ENCODE peak calls at places on chromosomes 16 and 17, in nine cellular contexts. R is esophagus squamous epithelium, J is cardiac fibroblast, V is HFF-Myc, L is endodermal cell, I is left ventricle myocardium inferior, D is neuronal stem cell, X is astrocyte of the spinal cord, F is foreskin fibroblast. T is an unnamed sample.

GRCh38 chr16:4593069-4593468 is 21.6 kb downstream of the UBALD1 start:
- DNase-seq in V (no peak), X (peak), R (no peak), I (no peak), F (no peak), L (peak), D (no peak), J (no peak), T (no peak)

GRCh38 chr17:4583796-4584124 is 569 bp upstream of the SMTNL2 start:
- DNase-seq in J (peak), R (no peak), V (no peak), I (no peak), L (peak), X (no peak), F (peak), D (no peak), T (no peak)

GRCh38 chr17:80793851-80794267 is 197.8 kb upstream of the CHMP6 start:
- DNase-seq in X (no peak), I (no peak), J (peak), D (no peak), F (peak), L (no peak), V (no peak), R (no peak), T (peak)

GRCh38 chr16:49695782-49696413 is 160.0 kb downstream of the ZNF423 start:
- DNase-seq in L (no peak), F (no peak), X (no peak), V (no peak), D (no peak), R (no peak), J (no peak), I (no peak), T (no peak)

GRCh38 chr17:80720624-80721577 is 176.3 kb downstream of the RPTOR start:
- DNase-seq in I (no peak), X (peak), L (no peak), J (peak), D (no peak), F (no peak), R (no peak), V (no peak), T (peak)

GRCh38 chr17:81044764-81045589 is 10.0 kb downstream of the BAIAP2 start:
- DNase-seq in D (no peak), J (peak), V (peak), X (peak), I (peak), F (peak), R (no peak), L (no peak), T (peak)

GRCh38 chr17:68460715-68461114 is 3.4 kb upstream of the WIPI1 start:
- DNase-seq in V (no peak), L (no peak), R (no peak), X (no peak), F (no peak), D (no peak), I (no peak), J (no peak), T (no peak)

GRCh38 chr17:1577186-1577585 is 14.6 kb upstream of the PITPNA start:
- DNase-seq in I (peak), J (peak), R (no peak), L (peak), V (peak), F (peak), X (peak), D (no peak), T (peak)

DNA sequence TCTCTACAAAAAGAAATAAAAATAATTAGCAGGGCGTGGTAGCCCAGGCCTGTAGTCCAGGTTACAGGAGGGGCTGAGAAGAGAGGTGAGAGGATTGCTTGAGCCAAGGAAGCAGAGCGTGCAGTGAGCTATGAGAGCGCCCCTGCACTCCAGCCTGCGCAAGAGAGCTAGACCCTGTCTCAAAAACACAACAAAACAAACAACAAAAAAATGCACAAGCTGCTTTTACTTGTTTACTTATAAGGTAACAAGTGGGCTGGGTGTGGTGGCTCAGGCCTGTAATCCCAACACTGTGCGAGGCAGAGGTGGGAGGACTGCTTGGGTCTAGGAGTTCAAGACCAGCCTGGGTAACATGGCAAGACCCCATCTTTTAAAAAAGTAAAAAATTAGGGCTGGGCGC is 1.7 kb downstream of the CYTH1 start:
- DNase-seq in J (no peak), I (no peak), F (no peak), L (no peak), X (no peak), V (no peak), D (no peak), R (no peak), T (no peak)
- H3K4me3 ChIP-seq in J (no peak), I (peak), F (peak), L (no peak), X (no peak), V (peak), D (no peak), R (peak), T (no peak)

GRCh38 chr17:77572065-77572601 is 386.4 kb upstream of the TNRC6C start:
- DNase-seq in R (no peak), D (no peak), I (no peak), F (no peak), L (peak), X (no peak), V (no peak), J (no peak), T (no peak)

GRCh38 chr17:77571141-77571540 is 387.4 kb upstream of the TNRC6C start:
- DNase-seq in I (no peak), L (peak), F (no peak), V (no peak), R (no peak), J (no peak), D (peak), X (no peak), T (no peak)

GRCh38 chr17:77570565-77570898 is 388.0 kb upstream of the TNRC6C start:
- DNase-seq in D (no peak), I (no peak), F (no peak), J (no peak), X (no peak), L (peak), V (no peak), R (no peak), T (no peak)

GRCh38 chr17:77572851-77573250 is 385.7 kb upstream of the TNRC6C start:
- DNase-seq in X (no peak), R (no peak), I (no peak), V (no peak), L (peak), J (no peak), F (no peak), D (no peak), T (no peak)

DNA sequence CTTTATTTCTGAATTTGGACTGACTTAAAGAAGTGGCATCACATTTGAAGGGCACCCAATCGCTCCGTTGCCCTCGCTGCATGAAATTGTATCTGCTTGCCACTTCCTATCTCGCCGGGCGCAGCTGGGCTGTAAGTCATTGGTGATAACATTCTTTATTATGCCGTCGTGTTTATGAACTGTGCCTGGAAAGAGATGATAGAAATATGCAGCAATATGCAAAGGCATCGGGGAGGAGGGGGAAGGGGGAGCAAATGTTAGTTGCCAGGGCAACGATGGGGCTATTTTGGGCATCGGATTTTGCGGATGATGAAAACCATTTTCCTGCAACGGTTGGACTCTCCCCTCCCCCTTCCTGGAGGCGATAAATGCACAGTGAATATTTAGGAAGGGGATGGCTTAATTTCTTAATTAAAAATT is 386.9 kb upstream of the TNRC6C start:
- DNase-seq in D (no peak), F (peak), V (no peak), J (peak), L (no peak), I (no peak), X (no peak), R (no peak), T (no peak)
- H3K4me3 ChIP-seq in D (no peak), F (no peak), V (no peak), J (no peak), L (peak), I (peak), X (no peak), R (peak), T (no peak)

GRCh38 chr17:7577327-7578199 is 1.9 kb upstream of the CD68 start:
- DNase-seq in I (no peak), J (no peak), F (peak), X (no peak), V (no peak), R (no peak), L (peak), D (no peak), T (no peak)

GRCh38 chr17:7579001-7579838 is at the start of gene CD68:
- DNase-seq in V (peak), D (no peak), F (peak), R (peak), I (peak), X (peak), J (peak), L (peak), T (peak)

GRCh38 chr17:7580631-7581554 is 1.5 kb downstream of the CD68 start:
- DNase-seq in D (no peak), L (peak), R (no peak), X (no peak), J (no peak), F (peak), V (no peak), I (no peak), T (no peak)

GRCh38 chr17:7582401-7583252 is 1.0 kb upstream of the MPDU1 start:
- DNase-seq in X (no peak), J (no peak), V (no peak), L (peak), I (no peak), R (no peak), D (no peak), F (no peak), T (no peak)

DNA sequence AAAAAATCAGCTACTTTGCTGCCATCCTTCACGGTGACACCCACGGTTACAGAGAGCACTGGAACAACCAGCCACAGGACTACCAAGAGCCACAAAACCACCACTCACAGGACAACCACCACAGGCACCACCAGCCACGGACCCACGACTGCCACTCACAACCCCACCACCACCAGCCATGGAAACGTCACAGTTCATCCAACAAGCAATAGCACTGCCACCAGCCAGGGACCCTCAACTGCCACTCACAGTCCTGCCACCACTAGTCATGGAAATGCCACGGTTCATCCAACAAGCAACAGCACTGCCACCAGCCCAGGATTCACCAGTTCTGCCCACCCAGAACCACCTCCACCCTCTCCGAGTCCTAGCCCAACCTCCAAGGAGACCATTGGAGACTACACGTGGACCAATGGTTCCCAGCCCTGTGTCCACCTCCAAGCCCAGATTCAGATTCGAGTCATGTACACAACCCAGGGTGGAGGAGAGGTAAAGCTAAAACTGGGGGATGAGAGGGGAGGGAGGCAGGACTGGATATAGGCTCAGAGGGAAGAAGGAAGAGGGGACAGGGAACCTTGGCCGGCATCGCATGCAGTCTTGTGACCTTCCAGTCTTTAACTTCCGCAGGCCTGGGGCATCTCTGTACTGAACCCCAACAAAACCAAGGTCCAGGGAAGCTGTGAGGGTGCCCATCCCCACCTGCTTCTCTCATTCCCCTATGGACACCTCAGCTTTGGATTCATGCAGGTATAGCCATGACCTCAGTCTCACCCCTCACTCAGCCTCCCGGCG is 597 bp downstream of the CD68 start:
- DNase-seq in L (no peak), X (no peak), R (no peak), I (no peak), J (no peak), D (no peak), F (peak), V (no peak), T (no peak)
- H3K4me3 ChIP-seq in L (no peak), X (no peak), R (peak), I (peak), J (no peak), D (no peak), F (peak), V (no peak), T (peak)

GRCh38 chr16:32116080-32116479 is 137.0 kb upstream of the TP53TG3D start:
- DNase-seq in R (no peak), F (peak), D (no peak), J (no peak), I (peak), X (no peak), V (no peak), L (no peak), T (no peak)
- H3K4me3 ChIP-seq in R (peak), F (peak), D (no peak), J (peak), I (peak), X (peak), V (peak), L (no peak), T (peak)

GRCh38 chr17:38569701-38570512 is 35.8 kb downstream of the SRCIN1 start:
- DNase-seq in I (no peak), L (no peak), V (no peak), F (no peak), R (no peak), X (no peak), J (no peak), D (no peak), T (no peak)

GRCh38 chr17:38571833-38572274 is 33.9 kb downstream of the SRCIN1 start:
- DNase-seq in R (no peak), I (no peak), F (no peak), L (peak), X (no peak), V (no peak), J (no peak), D (no peak), T (no peak)

GRCh38 chr17:38572665-38573365 is 32.9 kb downstream of the SRCIN1 start:
- DNase-seq in I (no peak), X (no peak), F (peak), J (no peak), L (peak), D (peak), R (no peak), V (no peak), T (no peak)

GRCh38 chr17:38574712-38575111 is 31.0 kb downstream of the SRCIN1 start:
- DNase-seq in I (no peak), F (no peak), L (peak), R (no peak), J (no peak), V (no peak), D (no peak), X (no peak), T (no peak)

DNA sequence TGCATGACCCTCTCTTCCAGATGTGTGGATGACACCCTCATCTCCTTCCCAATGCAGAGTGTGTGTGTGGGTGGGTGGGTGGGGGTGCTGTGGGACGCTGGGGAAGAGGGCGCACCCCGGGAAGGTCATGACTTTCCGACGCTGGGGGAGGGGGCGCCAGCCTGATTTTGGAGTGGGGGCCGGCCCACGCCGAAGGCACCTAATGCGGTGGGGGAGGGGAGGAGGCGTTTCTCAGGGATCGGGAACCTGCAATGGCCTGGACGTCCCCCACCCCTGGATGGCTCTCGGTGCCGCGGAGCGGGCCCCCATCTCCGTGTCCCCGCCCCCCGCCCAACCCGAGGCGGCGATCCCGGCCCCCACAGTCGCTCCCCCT is 33.5 kb downstream of the SRCIN1 start:
- DNase-seq in D (no peak), X (no peak), I (no peak), V (no peak), L (no peak), J (no peak), R (no peak), F (no peak), T (no peak)
- H3K4me3 ChIP-seq in D (peak), X (no peak), I (peak), V (no peak), L (no peak), J (no peak), R (peak), F (no peak), T (no peak)

DNA sequence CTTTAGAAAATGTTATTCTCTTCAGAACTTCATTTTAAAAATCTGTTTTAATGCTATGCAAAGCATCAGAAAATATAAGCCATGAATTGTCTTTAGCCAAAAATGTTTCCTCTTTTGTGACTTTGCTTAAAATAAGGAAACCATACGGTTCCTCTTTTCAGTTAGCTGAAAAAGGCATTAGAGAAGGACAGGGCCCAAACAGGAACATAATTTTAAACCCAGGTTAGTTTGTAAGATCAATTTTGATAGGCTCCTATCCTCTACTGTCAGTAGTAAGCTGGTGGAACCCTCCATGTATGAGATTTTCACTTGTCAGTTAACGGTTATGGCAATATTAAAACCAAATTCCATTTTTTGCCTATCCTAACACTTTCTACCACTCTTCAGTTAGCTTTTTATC is 4.3 kb downstream of the EVI2B start:
- DNase-seq in V (no peak), L (no peak), D (no peak), J (no peak), R (no peak), F (no peak), I (no peak), X (no peak), T (no peak)
- H3K4me3 ChIP-seq in V (no peak), L (no peak), D (no peak), J (no peak), R (peak), F (no peak), I (no peak), X (no peak), T (no peak)

GRCh38 chr17:43399839-43400328 is 1.1 kb downstream of the ARL4D start:
- DNase-seq in R (no peak), J (no peak), V (no peak), F (no peak), L (peak), I (no peak), X (no peak), D (no peak), T (no peak)
- H3K4me3 ChIP-seq in R (peak), J (peak), V (peak), F (peak), L (peak), I (peak), X (peak), D (no peak), T (peak)

DNA sequence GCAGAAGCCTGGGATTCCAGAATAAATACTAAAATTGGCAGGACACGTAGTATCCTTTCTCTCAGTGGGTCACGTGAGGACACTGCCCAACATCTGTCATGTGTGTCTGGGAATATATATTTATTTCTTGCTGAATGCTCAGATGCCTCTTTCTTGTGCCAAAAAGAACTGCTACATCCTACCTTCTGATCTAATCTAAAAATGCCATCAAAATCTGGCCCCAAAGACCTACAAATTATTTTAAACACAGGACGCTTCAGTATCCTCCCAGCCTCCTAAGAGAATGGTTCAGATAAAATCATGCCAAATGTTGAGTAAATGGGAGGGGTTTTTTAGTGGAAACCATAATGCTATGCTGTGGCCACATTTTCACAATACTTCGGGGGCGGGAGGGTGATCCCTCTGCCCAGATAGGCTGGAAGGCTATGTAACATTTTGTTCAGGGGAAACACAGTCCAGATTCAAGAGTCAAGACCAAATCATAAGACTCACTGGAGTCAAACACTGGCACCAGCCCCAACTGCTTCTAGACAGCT is 22.9 kb upstream of the CORO6 start:
- DNase-seq in I (peak), R (no peak), X (peak), V (no peak), D (no peak), L (no peak), F (peak), J (peak), T (peak)
- H3K4me3 ChIP-seq in I (no peak), R (no peak), X (no peak), V (no peak), D (no peak), L (no peak), F (no peak), J (no peak), T (no peak)

T was measured in fibroblast of mammary gland.